ENCODE peak calls at places on chromosomes 16 and 17, in five cellular contexts. R, E, A, O and L are unnamed samples.

GRCh38 chr16:86962913-86963312 is 354.3 kb downstream of the C16orf95 start:
- DNase-seq in R (no peak), E (no peak), A (no peak), O (no peak), L (peak; percentile 29)

GRCh38 chr16:75433732-75434413 is 570 bp upstream of the CFDP1 start:
- DNase-seq in R (peak; percentile 78), E (peak; percentile 36), A (peak; percentile 84), O (peak; percentile 83), L (no peak)

GRCh38 chr16:9199312-9199711 is 107.9 kb downstream of the HAPSTR1 start:
- DNase-seq in R (no peak), E (no peak), A (no peak), O (no peak), L (no peak)

GRCh38 chr17:7314719-7315569 is at the start of gene GPS2:
- DNase-seq in R (peak; percentile 95), E (no peak), A (peak; percentile 94), O (peak; percentile 95), L (peak; percentile 98)

GRCh38 chr16:84282533-84282932 is 12.1 kb upstream of the WFDC1 start:
- DNase-seq in R (no peak), E (no peak), A (no peak), O (no peak), L (peak; percentile 74)

GRCh38 chr17:21687136-21687953 is 5.0 kb upstream of the KCNJ18 start:
- DNase-seq in R (no peak), E (no peak), A (no peak), O (no peak), L (peak; percentile 65)

GRCh38 chr17:21287703-21288449 is 3.4 kb downstream of the MAP2K3 start:
- DNase-seq in R (no peak), E (peak; percentile 82), A (peak; percentile 98), O (no peak), L (peak; percentile 98)

GRCh38 chr16:81723098-81723723 is 55.9 kb upstream of the PLCG2 start:
- DNase-seq in R (no peak), E (no peak), A (peak; percentile 72), O (peak; percentile 92), L (peak; percentile 9)

GRCh38 chr17:7354262-7354781 is 634 bp upstream of the TMEM95 start:
- DNase-seq in R (no peak), E (peak; percentile 100), A (peak; percentile 32), O (peak; percentile 62), L (peak; percentile 61)

GRCh38 chr17:59357929-59358328 is 26.5 kb downstream of the YPEL2 start:
- DNase-seq in R (no peak), E (no peak), A (no peak), O (no peak), L (no peak)

GRCh38 chr17:80891096-80892018 is 100.3 kb upstream of the CHMP6 start:
- DNase-seq in R (no peak), E (peak; percentile 86), A (no peak), O (no peak), L (peak; percentile 63)

GRCh38 chr16:3166505-3166886 is 21.5 kb upstream of the OR1F1 start:
- DNase-seq in R (no peak), E (no peak), A (no peak), O (no peak), L (no peak)

GRCh38 chr17:64505320-64506200 is 529 bp downstream of the DDX5 start:
- DNase-seq in R (peak; percentile 76), E (no peak), A (peak; percentile 92), O (peak; percentile 94), L (peak; percentile 96)

GRCh38 chr17:77854083-77854758 is 104.3 kb upstream of the TNRC6C start:
- DNase-seq in R (no peak), E (no peak), A (no peak), O (no peak), L (peak; percentile 39)

GRCh38 chr17:61309362-61309761 is 90.3 kb upstream of the TBX2 start:
- DNase-seq in R (no peak), E (no peak), A (no peak), O (no peak), L (no peak)

GRCh38 chr17:27422601-27423000 is 33.6 kb upstream of the KSR1 start:
- DNase-seq in R (no peak), E (no peak), A (no peak), O (no peak), L (no peak)

GRCh38 chr16:80708823-80709222 is 95.6 kb downstream of the CDYL2 start:
- DNase-seq in R (no peak), E (no peak), A (no peak), O (no peak), L (no peak)

GRCh38 chr17:44049294-44050080 is 17.0 kb downstream of the LSM12 start:
- DNase-seq in R (no peak), E (no peak), A (no peak), O (no peak), L (no peak)

GRCh38 chr16:12258806-12259205 is 282.3 kb downstream of the SNX29 start:
- DNase-seq in R (no peak), E (no peak), A (no peak), O (no peak), L (no peak)

GRCh38 chr16:56371383-56371937 is 53.9 kb downstream of the AMFR start:
- DNase-seq in R (no peak), E (no peak), A (no peak), O (no peak), L (no peak)

GRCh38 chr16:1414532-1415265 is at the start of gene UNKL:
- DNase-seq in R (peak; percentile 71), E (no peak), A (peak; percentile 81), O (peak; percentile 91), L (peak; percentile 92)

GRCh38 chr17:17518019-17518418 is 21.8 kb upstream of the RASD1 start:
- DNase-seq in R (no peak), E (no peak), A (no peak), O (no peak), L (peak; percentile 34)

GRCh38 chr17:64262125-64262421 is 987 bp downstream of the TEX2 start:
- DNase-seq in R (no peak), E (no peak), A (no peak), O (no peak), L (no peak)

GRCh38 chr16:49773534-49774486 is 82.1 kb downstream of the ZNF423 start:
- DNase-seq in R (no peak), E (no peak), A (no peak), O (no peak), L (no peak)

GRCh38 chr17:39661044-39661406 is 4.1 kb upstream of the TCAP start:
- DNase-seq in R (no peak), E (no peak), A (no peak), O (peak; percentile 44), L (no peak)

GRCh38 chr17:78736526-78737079 is 45.5 kb downstream of the CYTH1 start:
- DNase-seq in R (peak; percentile 91), E (peak; percentile 81), A (peak; percentile 94), O (no peak), L (peak; percentile 93)

GRCh38 chr16:2842340-2843000 is 12.4 kb downstream of the ZG16B start:
- DNase-seq in R (peak; percentile 80), E (no peak), A (peak; percentile 53), O (peak; percentile 69), L (peak; percentile 88)

GRCh38 chr17:77684803-77685580 is 273.5 kb upstream of the TNRC6C start:
- DNase-seq in R (peak; percentile 34), E (no peak), A (no peak), O (no peak), L (no peak)

GRCh38 chr16:84547539-84548058 is 43.1 kb upstream of the MEAK7 start:
- DNase-seq in R (no peak), E (no peak), A (no peak), O (peak; percentile 70), L (no peak)

GRCh38 chr17:42456223-42457106 is 2.2 kb upstream of the ATP6V0A1 start:
- DNase-seq in R (no peak), E (no peak), A (no peak), O (no peak), L (no peak)

GRCh38 chr17:43169561-43170139 is 1.4 kb upstream of the NBR1 start:
- DNase-seq in R (peak; percentile 54), E (no peak), A (peak; percentile 54), O (peak; percentile 56), L (peak; percentile 71)

GRCh38 chr16:22189473-22190168 is 16.5 kb upstream of the EEF2K start:
- DNase-seq in R (peak; percentile 48), E (no peak), A (peak; percentile 88), O (no peak), L (peak; percentile 87)
- H3K9ac ChIP-seq in R (peak overlapping the region; percentile 27), E (peak overlapping the region; percentile 81), A (peak overlapping the region; percentile 88), O (no peak overlapping the region), L (peak overlapping the region; percentile 7)

GRCh38 chr17:83036666-83037065 is 42.7 kb upstream of the METRNL start:
- DNase-seq in R (no peak), E (no peak), A (no peak), O (no peak), L (no peak)

GRCh38 chr17:83036193-83036592 is 43.2 kb upstream of the METRNL start:
- DNase-seq in R (no peak), E (no peak), A (no peak), O (no peak), L (no peak)

GRCh38 chr17:83034525-83034924 is 44.9 kb upstream of the METRNL start:
- DNase-seq in R (no peak), E (no peak), A (no peak), O (no peak), L (no peak)

GRCh38 chr17:83035722-83036121 is 43.7 kb upstream of the METRNL start:
- DNase-seq in R (no peak), E (no peak), A (no peak), O (no peak), L (no peak)

GRCh38 chr17:83037084-83037950 is 42.1 kb upstream of the METRNL start:
- DNase-seq in R (no peak), E (no peak), A (no peak), O (peak; percentile 51), L (no peak)
- H3K27ac ChIP-seq in R (no peak overlapping the region), E (no peak overlapping the region), A (no peak overlapping the region), O (peak overlapping the region; percentile 70), L (no peak overlapping the region)

GRCh38 chr16:72664122-72664479 is 383.8 kb downstream of the ZFHX3 start:
- DNase-seq in R (no peak), E (no peak), A (no peak), O (no peak), L (no peak)
- H3K9ac ChIP-seq in R (peak overlapping the region; percentile 87), E (peak overlapping the region; percentile 88), A (peak overlapping the region; percentile 48), O (peak overlapping the region; percentile 50), L (peak overlapping the region; percentile 74)

GRCh38 chr16:68781784-68782183 is 44.7 kb downstream of the CDH1 start:
- DNase-seq in R (no peak), E (no peak), A (no peak), O (no peak), L (no peak)
- H3K27ac ChIP-seq in R (no peak overlapping the region), E (no peak overlapping the region), A (no peak overlapping the region), O (no peak overlapping the region), L (no peak overlapping the region)

GRCh38 chr17:48577946-48578615 is at the start of gene HOXB4:
- DNase-seq in R (peak; percentile 90), E (no peak), A (peak; percentile 86), O (peak; percentile 74), L (peak; percentile 94)
- H3K9ac ChIP-seq in R (no peak within 1 kb of the TSS), E (peak within 1 kb of the TSS; percentile 58), A (peak within 1 kb of the TSS; percentile 71), O (no peak within 1 kb of the TSS), L (peak within 1 kb of the TSS; percentile 37)

GRCh38 chr16:19765860-19766553 is 47.9 kb downstream of the IQCK start:
- DNase-seq in R (no peak), E (no peak), A (peak; percentile 38), O (no peak), L (no peak)
- H3K27ac ChIP-seq in R (no peak overlapping the region), E (no peak overlapping the region), A (no peak overlapping the region), O (no peak overlapping the region), L (no peak overlapping the region)